ENCODE peak calls at places on chromosome 22, in ten cellular contexts. H, W, E, R, T, C, Z, D, B and I are unnamed samples.

GRCh38 chr22:50526849-50527801 is 1.7 kb upstream of the SCO2 start:
- DNase-seq in H (peak), W (peak), E (peak), R (peak), T (peak), C (peak), Z (peak), D (peak), B (no peak), I (no peak)

GRCh38 chr22:39388261-39389011 is 11.1 kb upstream of the TAB1 start:
- DNase-seq in H (peak), W (peak), E (peak), R (peak), T (peak), C (peak), Z (peak), D (peak), B (peak), I (peak)

GRCh38 chr22:49767355-49768062 is 60.2 kb downstream of the BRD1 start:
- DNase-seq in H (peak), W (peak), E (peak), R (no peak), T (peak), C (no peak), Z (peak), D (peak), B (no peak), I (no peak)

GRCh38 chr22:39959640-39960447 is at the start of gene TMA7B:
- DNase-seq in H (peak), W (no peak), E (no peak), R (peak), T (peak), C (no peak), Z (no peak), D (no peak), B (no peak), I (no peak)

GRCh38 chr22:16800358-16800757 is 24.9 kb downstream of the XKR3 start:
- DNase-seq in H (no peak), W (no peak), E (no peak), R (no peak), T (no peak), C (no peak), Z (no peak), D (no peak), B (no peak), I (no peak)

GRCh38 chr22:28942801-28943500 is 59.6 kb downstream of the ZNRF3 start:
- DNase-seq in H (no peak), W (no peak), E (no peak), R (no peak), T (no peak), C (no peak), Z (no peak), D (no peak), B (no peak), I (no peak)

GRCh38 chr22:38239101-38239761 is 33.6 kb downstream of the TMEM184B start:
- DNase-seq in H (peak), W (no peak), E (no peak), R (no peak), T (no peak), C (no peak), Z (no peak), D (no peak), B (no peak), I (no peak)

GRCh38 chr22:39995346-39996252 is 845 bp downstream of the FAM83F start:
- DNase-seq in H (no peak), W (peak), E (no peak), R (peak), T (no peak), C (no peak), Z (no peak), D (no peak), B (no peak), I (no peak)

GRCh38 chr22:24601217-24602104 is 1.5 kb upstream of the GGT1 start:
- DNase-seq in H (no peak), W (peak), E (no peak), R (peak), T (no peak), C (no peak), Z (peak), D (peak), B (peak), I (no peak)

GRCh38 chr22:32493551-32493950 is 18.9 kb downstream of the FBXO7 start:
- DNase-seq in H (no peak), W (no peak), E (no peak), R (no peak), T (no peak), C (no peak), Z (no peak), D (no peak), B (no peak), I (no peak)

GRCh38 chr22:32499666-32500065 is 25.1 kb downstream of the FBXO7 start:
- DNase-seq in H (no peak), W (no peak), E (no peak), R (no peak), T (no peak), C (no peak), Z (no peak), D (no peak), B (no peak), I (no peak)

GRCh38 chr22:32490279-32490678 is 15.7 kb downstream of the FBXO7 start:
- DNase-seq in H (no peak), W (no peak), E (no peak), R (no peak), T (no peak), C (no peak), Z (no peak), D (no peak), B (no peak), I (no peak)

DNA sequence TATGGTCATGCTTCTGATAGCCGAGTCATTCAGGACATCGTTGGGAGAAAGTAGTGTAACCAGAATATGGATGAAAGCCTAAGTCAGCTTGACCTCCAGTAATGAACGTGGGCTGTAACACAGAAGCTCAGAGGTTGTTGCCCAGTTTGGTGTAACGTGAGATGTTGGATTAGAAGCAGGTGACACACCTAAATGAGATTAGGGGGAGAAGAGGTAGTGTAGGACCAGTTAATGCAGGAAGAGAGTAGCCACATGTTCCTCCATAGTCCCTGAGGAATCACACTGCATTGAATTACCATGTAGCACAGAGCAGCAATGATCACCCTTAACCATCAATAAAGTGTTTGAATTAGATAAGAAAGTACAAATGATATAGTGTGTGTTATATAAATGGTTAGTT is 20.4 kb downstream of the FBXO7 start:
- DNase-seq in H (no peak), W (no peak), E (no peak), R (no peak), T (no peak), C (no peak), Z (no peak), D (no peak), B (no peak), I (no peak)
- TF ChIP-seq EP300 in H (no peak), W (no peak), E (no peak), R (no peak), T (no peak), C (no peak), Z (no peak), D (no peak), B (no peak), I (no peak)

GRCh38 chr22:43743929-43744643 is 68.0 kb downstream of the EFCAB6 start:
- DNase-seq in H (no peak), W (no peak), E (no peak), R (no peak), T (no peak), C (no peak), Z (no peak), D (no peak), B (no peak), I (no peak)

GRCh38 chr22:43743131-43743530 is 69.0 kb downstream of the EFCAB6 start:
- DNase-seq in H (no peak), W (no peak), E (no peak), R (no peak), T (peak), C (no peak), Z (no peak), D (peak), B (no peak), I (no peak)

GRCh38 chr22:43739851-43740250 is 72.3 kb downstream of the EFCAB6 start:
- DNase-seq in H (no peak), W (no peak), E (no peak), R (no peak), T (no peak), C (no peak), Z (no peak), D (no peak), B (no peak), I (no peak)

GRCh38 chr22:43742551-43742950 is 69.6 kb downstream of the EFCAB6 start:
- DNase-seq in H (no peak), W (no peak), E (no peak), R (no peak), T (no peak), C (no peak), Z (no peak), D (no peak), B (no peak), I (no peak)

DNA sequence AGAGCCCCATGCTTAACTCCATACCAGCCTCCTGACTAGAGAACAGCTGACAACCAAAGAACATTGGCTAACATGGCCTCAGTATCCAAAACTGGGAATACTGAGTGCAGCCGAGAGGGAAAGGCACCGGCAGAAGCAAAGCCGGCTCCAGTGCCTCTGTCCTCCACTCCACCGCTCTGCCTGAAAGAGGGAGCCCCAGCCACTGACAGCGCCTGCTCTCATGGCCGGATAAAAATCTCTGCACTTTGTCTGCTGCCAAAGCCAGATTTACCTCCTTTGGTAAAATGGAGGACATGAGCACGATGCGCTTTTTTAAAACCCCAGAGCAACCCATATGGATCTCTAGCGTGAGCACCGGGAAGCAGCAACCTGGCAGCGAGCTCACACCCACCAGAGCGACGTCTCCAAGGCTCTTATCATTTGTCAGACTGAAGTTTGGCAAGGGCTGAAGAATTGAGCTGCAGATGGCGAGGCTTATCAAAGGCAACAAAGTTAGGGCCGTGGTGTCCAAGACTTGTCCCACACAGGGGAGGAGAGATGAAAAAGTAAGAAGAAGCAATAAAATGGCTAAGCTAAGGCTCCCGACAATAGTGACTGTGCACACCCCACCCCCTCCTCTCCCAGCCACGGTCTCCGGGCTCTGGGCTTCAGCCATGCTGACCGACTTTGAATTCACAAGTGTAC is 71.4 kb downstream of the EFCAB6 start:
- DNase-seq in H (no peak), W (no peak), E (no peak), R (no peak), T (no peak), C (no peak), Z (no peak), D (no peak), B (no peak), I (no peak)
- TF ChIP-seq EP300 in H (no peak), W (no peak), E (no peak), R (no peak), T (no peak), C (no peak), Z (no peak), D (no peak), B (no peak), I (no peak)

GRCh38 chr22:36923458-36923784 is 10.0 kb downstream of the CSF2RB start:
- DNase-seq in H (no peak), W (no peak), E (no peak), R (no peak), T (no peak), C (no peak), Z (no peak), D (no peak), B (no peak), I (no peak)
- TF ChIP-seq EP300 in H (no peak), W (no peak), E (no peak), R (no peak), T (no peak), C (no peak), Z (no peak), D (no peak), B (no peak), I (no peak)

GRCh38 chr22:21881841-21882753 is 14.7 kb upstream of the MAPK1 start:
- DNase-seq in H (no peak), W (no peak), E (no peak), R (no peak), T (peak), C (no peak), Z (no peak), D (no peak), B (no peak), I (no peak)

GRCh38 chr22:21873619-21874018 is 6.2 kb upstream of the MAPK1 start:
- DNase-seq in H (no peak), W (no peak), E (no peak), R (no peak), T (no peak), C (no peak), Z (no peak), D (no peak), B (no peak), I (no peak)

DNA sequence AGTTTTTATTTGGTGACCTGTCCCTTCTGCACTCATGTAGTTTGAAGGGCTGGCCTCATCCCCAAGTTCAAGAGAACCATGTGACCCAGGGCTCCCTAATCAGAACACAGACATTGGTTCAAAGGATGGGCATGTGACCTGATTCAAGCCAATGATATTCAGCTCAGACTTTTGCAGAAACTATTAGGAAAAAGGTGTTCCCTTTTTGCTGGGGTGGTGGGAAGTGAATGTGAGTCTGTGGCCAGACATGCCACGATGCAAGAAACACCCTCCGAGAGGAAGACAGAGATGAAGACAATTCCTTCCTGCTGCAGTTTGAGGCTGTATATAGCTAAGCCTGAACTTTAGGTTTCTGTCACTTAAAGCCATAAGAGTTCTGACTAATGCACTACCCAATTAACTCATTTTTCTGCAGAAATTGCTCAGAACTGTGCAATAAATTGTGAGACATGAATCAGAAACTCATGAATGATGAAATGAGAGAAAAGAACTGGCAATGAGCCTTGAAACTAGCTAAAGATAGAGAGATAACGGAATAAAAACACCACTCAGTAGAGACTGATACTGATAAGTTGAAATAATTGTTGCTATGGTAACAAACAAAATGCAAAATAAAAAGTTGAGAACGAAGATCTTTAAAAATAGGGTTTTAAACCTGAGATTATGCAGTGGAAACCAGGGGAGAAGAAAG is 9.2 kb upstream of the MAPK1 start:
- DNase-seq in H (no peak), W (no peak), E (no peak), R (no peak), T (peak), C (no peak), Z (no peak), D (no peak), B (no peak), I (no peak)
- TF ChIP-seq EP300 in H (no peak), W (no peak), E (no peak), R (no peak), T (peak), C (no peak), Z (no peak), D (no peak), B (no peak), I (no peak)

DNA sequence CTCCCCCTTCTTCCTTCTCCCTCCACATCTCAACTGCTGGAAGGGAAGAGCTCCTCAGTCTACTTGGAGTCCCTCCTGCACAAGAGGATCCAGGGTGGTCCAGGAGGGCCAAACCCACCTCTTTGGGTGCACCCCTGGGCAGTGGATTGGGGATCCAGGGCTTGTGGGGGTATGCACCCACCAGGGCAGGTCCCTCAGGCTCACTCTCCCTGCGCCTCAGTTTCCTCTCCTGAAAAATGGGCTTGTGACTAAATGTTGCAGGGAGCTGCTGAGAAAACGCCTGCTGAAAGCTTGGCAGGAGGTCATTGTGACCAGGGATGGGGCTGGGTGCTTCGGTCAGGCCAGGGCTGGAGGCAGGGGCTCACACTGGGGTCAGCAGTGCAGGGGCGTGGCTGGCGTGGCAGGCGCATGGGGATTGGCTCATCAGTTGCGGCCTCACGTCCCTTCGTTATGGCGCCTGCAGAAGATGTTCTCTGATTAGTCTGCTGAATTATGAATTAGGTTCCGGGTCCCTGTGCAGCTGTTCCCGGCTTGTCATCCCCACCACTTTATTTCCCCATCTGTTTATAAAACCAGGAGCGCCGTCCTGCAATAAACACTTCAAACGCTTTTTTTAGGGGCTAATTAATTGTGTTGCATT is 25.7 kb upstream of the CCDC188 start:
- DNase-seq in H (no peak), W (no peak), E (no peak), R (no peak), T (no peak), C (no peak), Z (no peak), D (no peak), B (no peak), I (no peak)
- TF ChIP-seq EP300 in H (no peak), W (no peak), E (no peak), R (no peak), T (no peak), C (no peak), Z (no peak), D (no peak), B (no peak), I (no peak)

DNA sequence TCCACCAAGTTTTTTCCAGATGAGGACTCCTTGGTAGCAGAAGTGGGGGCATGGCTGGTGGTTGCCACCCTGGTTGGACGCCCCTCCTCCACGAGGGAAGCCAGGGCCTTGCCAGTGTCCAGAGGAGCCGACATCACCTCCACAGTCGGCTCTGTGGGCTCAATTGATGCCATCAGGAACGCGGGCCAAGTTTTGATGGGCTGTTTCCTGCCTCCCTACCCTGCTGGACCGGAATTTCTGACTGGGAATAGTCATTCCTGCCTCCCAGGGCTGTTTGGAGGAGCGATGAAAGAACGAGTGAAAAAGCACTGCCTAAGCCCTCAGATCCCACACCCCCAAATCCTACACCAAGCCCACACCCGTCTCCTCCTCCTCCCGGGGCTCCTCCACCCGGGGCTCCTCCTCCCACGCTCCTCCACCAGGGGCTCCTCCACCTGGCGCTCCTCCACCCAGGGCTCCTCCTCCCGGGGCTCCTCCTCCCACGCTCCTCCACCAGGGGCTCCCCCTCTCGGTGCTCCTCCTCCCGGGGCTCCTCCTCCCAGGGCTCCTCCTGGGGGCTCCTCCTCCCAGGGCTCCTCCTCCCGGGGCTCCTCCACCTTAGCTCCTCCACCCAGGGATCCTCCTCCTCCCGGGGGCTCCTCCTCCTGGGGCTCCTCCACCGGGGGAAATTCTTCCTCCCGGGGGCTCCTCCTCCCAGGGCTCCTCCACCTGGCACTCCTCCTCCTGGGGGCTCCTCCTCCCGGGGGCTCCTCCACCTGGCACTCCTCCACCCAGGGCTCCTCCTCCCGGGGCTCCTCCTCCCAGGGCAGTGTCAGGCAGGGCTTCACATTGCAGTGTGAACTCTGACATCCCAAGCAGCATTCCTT is 10.0 kb upstream of the PRR5 start:
- DNase-seq in H (no peak), W (no peak), E (no peak), R (no peak), T (no peak), C (no peak), Z (no peak), D (no peak), B (no peak), I (no peak)
- TF ChIP-seq EP300 in H (no peak), W (no peak), E (no peak), R (no peak), T (no peak), C (no peak), Z (no peak), D (no peak), B (no peak), I (no peak)

GRCh38 chr22:27795053-27795452 is 6.5 kb downstream of the MN1 start:
- DNase-seq in H (no peak), W (no peak), E (no peak), R (no peak), T (no peak), C (no peak), Z (no peak), D (no peak), B (no peak), I (no peak)
- TF ChIP-seq EP300 in H (no peak), W (no peak), E (no peak), R (no peak), T (no peak), C (no peak), Z (no peak), D (no peak), B (no peak), I (no peak)

GRCh38 chr22:44179196-44179988 is 1.3 kb upstream of the PARVG start:
- DNase-seq in H (no peak), W (no peak), E (no peak), R (no peak), T (no peak), C (no peak), Z (no peak), D (no peak), B (no peak), I (no peak)
- TF ChIP-seq EP300 in H (no peak), W (no peak), E (no peak), R (no peak), T (no peak), C (no peak), Z (no peak), D (no peak), B (no peak), I (no peak)